ENCODE peak calls at places on chromosomes 3 and 15, in eight cellular contexts. Q is HL-60, F is GM20000, O is cardiac fibroblast, L is RWPE1, C is suprapubic skin, N is stomach, T is GM06990. I is an unnamed sample.

GRCh38 chr3:123157598-123158287 is 44.0 kb upstream of the SEC22A start:
- DNase-seq in Q (no peak), F (no peak), O (no peak), L (no peak), C (no peak), N (peak; percentile 80), T (no peak), I (no peak)

GRCh38 chr3:43958005-43958770 is 267.4 kb downstream of the ABHD5 start:
- DNase-seq in Q (no peak), F (no peak), O (no peak), L (no peak), C (no peak), N (no peak), T (no peak), I (no peak)

GRCh38 chr3:159128628-159129027 is 326.8 kb downstream of the MFSD1 start:
- DNase-seq in Q (peak; percentile 8), F (no peak), O (peak; percentile 85), L (peak; percentile 30), C (no peak), N (no peak), T (no peak), I (no peak)

GRCh38 chr3:11672396-11672795 is 28.7 kb upstream of the VGLL4 start:
- DNase-seq in Q (no peak), F (no peak), O (no peak), L (no peak), C (no peak), N (no peak), T (no peak), I (no peak)

GRCh38 chr15:59830143-59830542 is 141.0 kb upstream of the BNIP2 start:
- DNase-seq in Q (no peak), F (no peak), O (no peak), L (no peak), C (no peak), N (no peak), T (no peak), I (no peak)

GRCh38 chr3:115071611-115072010 is 75.5 kb downstream of the ZBTB20 start:
- DNase-seq in Q (no peak), F (no peak), O (peak; percentile 80), L (no peak), C (no peak), N (no peak), T (no peak), I (no peak)

GRCh38 chr15:35750051-35750450 is 204.1 kb upstream of the DPH6 start:
- DNase-seq in Q (no peak), F (no peak), O (no peak), L (no peak), C (no peak), N (no peak), T (no peak), I (no peak)

GRCh38 chr3:188697127-188697526 is 474.6 kb upstream of the TPRG1 start:
- DNase-seq in Q (no peak), F (no peak), O (no peak), L (no peak), C (no peak), N (no peak), T (peak; percentile 44), I (no peak)

GRCh38 chr3:33884204-33884561 is 85.8 kb downstream of the PDCD6IP start:
- DNase-seq in Q (no peak), F (no peak), O (peak; percentile 57), L (no peak), C (no peak), N (no peak), T (no peak), I (no peak)

GRCh38 chr3:5426094-5426883 is 238.8 kb downstream of the EDEM1 start:
- DNase-seq in Q (peak; percentile 57), F (peak; percentile 65), O (peak; percentile 62), L (peak; percentile 31), C (peak; percentile 86), N (peak; percentile 87), T (peak; percentile 38), I (peak; percentile 45)

GRCh38 chr3:8793242-8793641 is 23.8 kb upstream of the OXTR start:
- DNase-seq in Q (no peak), F (no peak), O (peak; percentile 94), L (peak; percentile 16), C (no peak), N (no peak), T (no peak), I (no peak)

GRCh38 chr3:43503067-43503728 is 118.6 kb downstream of the ANO10 start:
- DNase-seq in Q (no peak), F (peak; percentile 10), O (peak; percentile 66), L (peak; percentile 17), C (no peak), N (no peak), T (no peak), I (peak; percentile 24)

GRCh38 chr3:99534951-99535704 is 103.3 kb upstream of the COL8A1 start:
- DNase-seq in Q (no peak), F (peak; percentile 7), O (peak; percentile 83), L (peak; percentile 41), C (no peak), N (no peak), T (no peak), I (no peak)

GRCh38 chr3:33075996-33076395 is 20.9 kb downstream of the GLB1 start:
- DNase-seq in Q (no peak), F (no peak), O (peak; percentile 51), L (no peak), C (no peak), N (no peak), T (no peak), I (no peak)

GRCh38 chr3:8996681-8997121 is 33.4 kb upstream of the RAD18 start:
- DNase-seq in Q (no peak), F (no peak), O (peak; percentile 43), L (no peak), C (no peak), N (peak; percentile 71), T (no peak), I (no peak)

GRCh38 chr3:155604967-155605366 is 139.9 kb downstream of the PLCH1 start:
- DNase-seq in Q (no peak), F (no peak), O (no peak), L (no peak), C (no peak), N (no peak), T (no peak), I (no peak)

GRCh38 chr15:73078722-73079121 is 26.5 kb downstream of the NEO1 start:
- DNase-seq in Q (no peak), F (no peak), O (peak; percentile 81), L (peak; percentile 14), C (no peak), N (peak; percentile 45), T (no peak), I (no peak)

GRCh38 chr3:167729591-167729990 is 5.1 kb downstream of the PDCD10 start:
- DNase-seq in Q (no peak), F (no peak), O (peak; percentile 39), L (no peak), C (no peak), N (no peak), T (no peak), I (no peak)

GRCh38 chr3:140377644-140378043 is 300.2 kb upstream of the TRIM42 start:
- DNase-seq in Q (no peak), F (no peak), O (peak; percentile 5), L (no peak), C (no peak), N (no peak), T (no peak), I (no peak)

GRCh38 chr3:52349131-52349530 is 33.0 kb downstream of the DNAH1 start:
- DNase-seq in Q (no peak), F (no peak), O (no peak), L (no peak), C (no peak), N (no peak), T (no peak), I (no peak)

GRCh38 chr15:74635228-74635627 is 19.6 kb downstream of the CLK3 start:
- DNase-seq in Q (no peak), F (peak; percentile 77), O (peak; percentile 75), L (peak; percentile 82), C (no peak), N (peak; percentile 72), T (peak; percentile 48), I (peak; percentile 77)

DNA sequence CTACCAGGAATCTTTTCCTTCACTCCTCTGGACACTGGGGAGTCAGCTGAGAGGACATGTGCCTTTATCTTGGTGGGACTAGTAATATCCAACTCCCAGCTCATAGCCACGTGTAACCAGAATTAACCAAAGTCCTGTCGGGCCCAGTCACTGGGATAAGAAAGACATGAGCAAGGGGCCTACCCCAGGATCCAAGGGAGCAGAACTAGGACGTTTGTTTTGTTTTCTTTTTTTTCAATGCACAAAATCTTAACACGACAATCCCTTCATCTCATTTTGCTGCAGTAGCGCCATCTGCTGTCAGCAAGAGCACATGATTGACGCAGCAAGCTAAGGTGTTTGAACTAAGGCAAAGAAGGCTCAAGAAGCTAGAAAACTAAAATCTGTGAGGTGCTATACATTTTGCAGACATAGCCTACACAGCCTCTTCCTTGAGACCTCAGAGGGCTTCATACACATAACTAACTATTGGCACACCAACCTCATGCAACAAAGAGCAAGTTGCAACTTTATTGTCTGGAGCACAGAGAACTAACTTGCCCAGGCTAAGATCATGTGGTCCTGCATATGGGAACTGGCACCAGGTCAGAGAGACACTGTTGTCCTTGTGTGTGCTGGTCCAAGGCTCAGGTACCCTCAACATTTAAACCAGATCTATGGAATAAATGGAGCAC is 43.6 kb downstream of the RLBP1 start:
- DNase-seq in Q (peak; percentile 29), F (peak; percentile 58), O (peak; percentile 86), L (peak; percentile 55), C (no peak), N (peak; percentile 59), T (no peak), I (peak; percentile 63)
- TF ChIP-seq CTCF in Q (peak; percentile 67), F (peak; percentile 85), O (peak; percentile 86), L (peak; percentile 95), C (peak; percentile 63), N (peak; percentile 74), T (peak; percentile 85), I (peak; percentile 89)

GRCh38 chr3:62589078-62589477 is 215.7 kb upstream of the FEZF2 start:
- DNase-seq in Q (no peak), F (no peak), O (no peak), L (no peak), C (no peak), N (no peak), T (no peak), I (no peak)
- TF ChIP-seq CTCF in Q (no peak), F (no peak), O (peak; percentile 3), L (no peak), C (no peak), N (no peak), T (no peak), I (no peak)

DNA sequence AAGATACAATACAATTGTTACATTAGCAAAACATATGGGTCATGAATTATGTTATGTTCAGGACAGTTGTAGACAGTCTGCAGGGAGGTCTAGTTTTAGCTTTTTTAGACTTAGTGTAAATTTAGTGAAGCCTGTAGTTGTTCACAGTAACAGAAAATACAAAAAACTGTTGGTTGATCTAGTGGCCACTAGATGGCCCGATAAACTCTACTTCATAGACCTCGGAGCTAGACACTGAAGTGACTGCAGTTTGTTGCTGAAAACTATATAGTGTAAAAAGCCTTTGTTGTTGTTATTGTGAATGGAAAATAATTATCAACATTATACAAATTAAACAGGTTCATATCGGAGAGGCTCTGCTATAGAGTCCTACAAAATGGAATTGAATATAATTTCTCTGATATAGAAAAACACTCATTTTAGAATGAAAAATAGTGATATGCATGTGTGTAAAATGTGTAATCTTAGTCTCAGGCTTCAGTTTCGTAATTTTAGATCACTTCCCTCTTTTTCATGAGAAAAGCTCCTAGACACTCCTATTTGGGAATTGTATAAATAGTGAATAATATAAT is 18.3 kb downstream of the MAGEL2 start:
- DNase-seq in Q (no peak), F (no peak), O (peak; percentile 9), L (no peak), C (no peak), N (no peak), T (no peak), I (no peak)
- TF ChIP-seq CTCF in Q (peak; percentile 9), F (no peak), O (peak; percentile 23), L (peak; percentile 65), C (no peak), N (no peak), T (peak; percentile 36), I (peak; percentile 7)

GRCh38 chr3:57382933-57383332 is 90.4 kb upstream of the ASB14 start:
- DNase-seq in Q (no peak), F (no peak), O (peak; percentile 16), L (no peak), C (no peak), N (no peak), T (no peak), I (no peak)
- TF ChIP-seq CTCF in Q (no peak), F (no peak), O (no peak), L (no peak), C (no peak), N (no peak), T (no peak), I (no peak)

I was measured in GM13976.